ENCODE peak calls at places on chromosome 15, in eight cellular contexts. One of them, this sample, is unnamed.

GRCh38 chr15:39358441-39359041 is 222.3 kb upstream of the THBS1 start:
- DNase-seq in GM12878: no peak
- DNase-seq in ascending aorta: peak; percentile 73
- DNase-seq in dermis blood vessel endothelial cell: peak; percentile 64
- DNase-seq in hippocampal formation: no peak
- DNase-seq in epithelial cell of esophagus: peak; percentile 22
- DNase-seq in HTR-8/SVneo: no peak
- DNase-seq in naive thymus-derived CD4-positive, alpha-beta T cell: no peak
- DNase-seq in this sample: peak; percentile 31

GRCh38 chr15:29183071-29183831 is 86.4 kb downstream of the NSMCE3 start:
- DNase-seq in GM12878: no peak
- DNase-seq in ascending aorta: no peak
- DNase-seq in dermis blood vessel endothelial cell: peak; percentile 46
- DNase-seq in hippocampal formation: no peak
- DNase-seq in epithelial cell of esophagus: peak; percentile 9
- DNase-seq in HTR-8/SVneo: peak; percentile 7
- DNase-seq in naive thymus-derived CD4-positive, alpha-beta T cell: no peak
- DNase-seq in this sample: peak; percentile 18

GRCh38 chr15:61929452-61929851 is 130.8 kb downstream of the VPS13C start:
- DNase-seq in GM12878: no peak
- DNase-seq in ascending aorta: no peak
- DNase-seq in dermis blood vessel endothelial cell: no peak
- DNase-seq in hippocampal formation: no peak
- DNase-seq in epithelial cell of esophagus: no peak
- DNase-seq in HTR-8/SVneo: no peak
- DNase-seq in naive thymus-derived CD4-positive, alpha-beta T cell: no peak
- DNase-seq in this sample: no peak

GRCh38 chr15:58441376-58442070 is 9.7 kb downstream of the LIPC start:
- DNase-seq in GM12878: no peak
- DNase-seq in ascending aorta: no peak
- DNase-seq in dermis blood vessel endothelial cell: peak; percentile 62
- DNase-seq in hippocampal formation: no peak
- DNase-seq in epithelial cell of esophagus: peak; percentile 82
- DNase-seq in HTR-8/SVneo: peak; percentile 24
- DNase-seq in naive thymus-derived CD4-positive, alpha-beta T cell: no peak
- DNase-seq in this sample: peak; percentile 61

GRCh38 chr15:100869151-100869999 is 10.3 kb upstream of the ALDH1A3 start:
- DNase-seq in GM12878: no peak
- DNase-seq in ascending aorta: no peak
- DNase-seq in dermis blood vessel endothelial cell: peak; percentile 28
- DNase-seq in hippocampal formation: no peak
- DNase-seq in epithelial cell of esophagus: peak; percentile 49
- DNase-seq in HTR-8/SVneo: no peak
- DNase-seq in naive thymus-derived CD4-positive, alpha-beta T cell: no peak
- DNase-seq in this sample: no peak

GRCh38 chr15:63601026-63601726 is 4.0 kb downstream of the FBXL22 start:
- DNase-seq in GM12878: no peak
- DNase-seq in ascending aorta: peak; percentile 75
- DNase-seq in dermis blood vessel endothelial cell: peak; percentile 48
- DNase-seq in hippocampal formation: peak; percentile 13
- DNase-seq in epithelial cell of esophagus: peak; percentile 27
- DNase-seq in HTR-8/SVneo: no peak
- DNase-seq in naive thymus-derived CD4-positive, alpha-beta T cell: peak; percentile 61
- DNase-seq in this sample: no peak

GRCh38 chr15:38068600-38068999 is 134.2 kb downstream of the TMCO5A start:
- DNase-seq in GM12878: no peak
- DNase-seq in ascending aorta: no peak
- DNase-seq in dermis blood vessel endothelial cell: no peak
- DNase-seq in hippocampal formation: peak; percentile 13
- DNase-seq in epithelial cell of esophagus: no peak
- DNase-seq in HTR-8/SVneo: no peak
- DNase-seq in naive thymus-derived CD4-positive, alpha-beta T cell: no peak
- DNase-seq in this sample: peak; percentile 38

GRCh38 chr15:81339321-81339720 is 15.4 kb upstream of the STARD5 start:
- DNase-seq in GM12878: no peak
- DNase-seq in ascending aorta: no peak
- DNase-seq in dermis blood vessel endothelial cell: no peak
- DNase-seq in hippocampal formation: no peak
- DNase-seq in epithelial cell of esophagus: no peak
- DNase-seq in HTR-8/SVneo: no peak
- DNase-seq in naive thymus-derived CD4-positive, alpha-beta T cell: no peak
- DNase-seq in this sample: no peak

GRCh38 chr15:63856711-63857458 is 23.1 kb upstream of the HERC1 start:
- DNase-seq in GM12878: no peak
- DNase-seq in ascending aorta: no peak
- DNase-seq in dermis blood vessel endothelial cell: peak; percentile 91
- DNase-seq in hippocampal formation: no peak
- DNase-seq in epithelial cell of esophagus: peak; percentile 40
- DNase-seq in HTR-8/SVneo: no peak
- DNase-seq in naive thymus-derived CD4-positive, alpha-beta T cell: no peak
- DNase-seq in this sample: peak; percentile 30

GRCh38 chr15:40069178-40070165 is 30.5 kb upstream of the SRP14 start:
- DNase-seq in GM12878: no peak
- DNase-seq in ascending aorta: peak; percentile 97
- DNase-seq in dermis blood vessel endothelial cell: peak; percentile 87
- DNase-seq in hippocampal formation: peak; percentile 93
- DNase-seq in epithelial cell of esophagus: peak; percentile 44
- DNase-seq in HTR-8/SVneo: no peak
- DNase-seq in naive thymus-derived CD4-positive, alpha-beta T cell: no peak
- DNase-seq in this sample: peak; percentile 92

GRCh38 chr15:88725305-88726220 is 77.7 kb upstream of the ACAN start:
- DNase-seq in GM12878: no peak
- DNase-seq in ascending aorta: no peak
- DNase-seq in dermis blood vessel endothelial cell: no peak
- DNase-seq in hippocampal formation: no peak
- DNase-seq in epithelial cell of esophagus: no peak
- DNase-seq in HTR-8/SVneo: no peak
- DNase-seq in naive thymus-derived CD4-positive, alpha-beta T cell: no peak
- DNase-seq in this sample: no peak

GRCh38 chr15:58469432-58470353 is 37.9 kb downstream of the LIPC start:
- DNase-seq in GM12878: no peak
- DNase-seq in ascending aorta: no peak
- DNase-seq in dermis blood vessel endothelial cell: peak; percentile 85
- DNase-seq in hippocampal formation: no peak
- DNase-seq in epithelial cell of esophagus: peak; percentile 87
- DNase-seq in HTR-8/SVneo: peak; percentile 41
- DNase-seq in naive thymus-derived CD4-positive, alpha-beta T cell: no peak
- DNase-seq in this sample: peak; percentile 96

GRCh38 chr15:80550910-80551265 is 144.2 kb upstream of the ABHD17C start:
- DNase-seq in GM12878: no peak
- DNase-seq in ascending aorta: no peak
- DNase-seq in dermis blood vessel endothelial cell: no peak
- DNase-seq in hippocampal formation: no peak
- DNase-seq in epithelial cell of esophagus: peak; percentile 42
- DNase-seq in HTR-8/SVneo: no peak
- DNase-seq in naive thymus-derived CD4-positive, alpha-beta T cell: no peak
- DNase-seq in this sample: peak; percentile 9

GRCh38 chr15:60076582-60077263 is 72.6 kb downstream of the FOXB1 start:
- DNase-seq in GM12878: no peak
- DNase-seq in ascending aorta: no peak
- DNase-seq in dermis blood vessel endothelial cell: no peak
- DNase-seq in hippocampal formation: no peak
- DNase-seq in epithelial cell of esophagus: no peak
- DNase-seq in HTR-8/SVneo: no peak
- DNase-seq in naive thymus-derived CD4-positive, alpha-beta T cell: no peak
- DNase-seq in this sample: no peak

GRCh38 chr15:96551722-96552121 is 221.2 kb downstream of the NR2F2 start:
- DNase-seq in GM12878: no peak
- DNase-seq in ascending aorta: no peak
- DNase-seq in dermis blood vessel endothelial cell: no peak
- DNase-seq in hippocampal formation: no peak
- DNase-seq in epithelial cell of esophagus: no peak
- DNase-seq in HTR-8/SVneo: no peak
- DNase-seq in naive thymus-derived CD4-positive, alpha-beta T cell: no peak
- DNase-seq in this sample: no peak

GRCh38 chr15:101523560-101523940 is 34.0 kb upstream of the PCSK6 start:
- DNase-seq in GM12878: no peak
- DNase-seq in ascending aorta: peak; percentile 42
- DNase-seq in dermis blood vessel endothelial cell: no peak
- DNase-seq in hippocampal formation: peak; percentile 85
- DNase-seq in epithelial cell of esophagus: no peak
- DNase-seq in HTR-8/SVneo: no peak
- DNase-seq in naive thymus-derived CD4-positive, alpha-beta T cell: no peak
- DNase-seq in this sample: no peak

GRCh38 chr15:40968290-40969085 is 15.2 kb downstream of the CHAC1 start:
- DNase-seq in GM12878: no peak
- DNase-seq in ascending aorta: no peak
- DNase-seq in dermis blood vessel endothelial cell: no peak
- DNase-seq in hippocampal formation: no peak
- DNase-seq in epithelial cell of esophagus: no peak
- DNase-seq in HTR-8/SVneo: no peak
- DNase-seq in naive thymus-derived CD4-positive, alpha-beta T cell: no peak
- DNase-seq in this sample: no peak

GRCh38 chr15:45429974-45430792 is 51.8 kb upstream of the GATM start:
- DNase-seq in GM12878: no peak
- DNase-seq in ascending aorta: peak; percentile 77
- DNase-seq in dermis blood vessel endothelial cell: peak; percentile 74
- DNase-seq in hippocampal formation: peak; percentile 11
- DNase-seq in epithelial cell of esophagus: peak; percentile 61
- DNase-seq in HTR-8/SVneo: peak; percentile 61
- DNase-seq in naive thymus-derived CD4-positive, alpha-beta T cell: peak; percentile 91
- DNase-seq in this sample: no peak

GRCh38 chr15:25055356-25056068 is 100.7 kb downstream of the SNRPN start:
- DNase-seq in GM12878: no peak
- DNase-seq in ascending aorta: peak; percentile 47
- DNase-seq in dermis blood vessel endothelial cell: no peak
- DNase-seq in hippocampal formation: no peak
- DNase-seq in epithelial cell of esophagus: no peak
- DNase-seq in HTR-8/SVneo: no peak
- DNase-seq in naive thymus-derived CD4-positive, alpha-beta T cell: no peak
- DNase-seq in this sample: no peak

GRCh38 chr15:60871152-60871551 is 357.9 kb downstream of the RORA start:
- DNase-seq in GM12878: no peak
- DNase-seq in ascending aorta: no peak
- DNase-seq in dermis blood vessel endothelial cell: no peak
- DNase-seq in hippocampal formation: no peak
- DNase-seq in epithelial cell of esophagus: no peak
- DNase-seq in HTR-8/SVneo: no peak
- DNase-seq in naive thymus-derived CD4-positive, alpha-beta T cell: no peak
- DNase-seq in this sample: no peak

GRCh38 chr15:100170280-100170654 is 171.5 kb downstream of the ADAMTS17 start:
- DNase-seq in GM12878: peak; percentile 89
- DNase-seq in ascending aorta: no peak
- DNase-seq in dermis blood vessel endothelial cell: no peak
- DNase-seq in hippocampal formation: no peak
- DNase-seq in epithelial cell of esophagus: no peak
- DNase-seq in HTR-8/SVneo: no peak
- DNase-seq in naive thymus-derived CD4-positive, alpha-beta T cell: no peak
- DNase-seq in this sample: no peak

GRCh38 chr15:62972814-62973213 is 69.7 kb upstream of the TPM1 start:
- DNase-seq in GM12878: no peak
- DNase-seq in ascending aorta: no peak
- DNase-seq in dermis blood vessel endothelial cell: peak; percentile 17
- DNase-seq in hippocampal formation: no peak
- DNase-seq in epithelial cell of esophagus: peak; percentile 94
- DNase-seq in HTR-8/SVneo: no peak
- DNase-seq in naive thymus-derived CD4-positive, alpha-beta T cell: no peak
- DNase-seq in this sample: peak; percentile 93

GRCh38 chr15:63803106-63803886 is 30.5 kb downstream of the HERC1 start:
- DNase-seq in GM12878: no peak
- DNase-seq in ascending aorta: no peak
- DNase-seq in dermis blood vessel endothelial cell: no peak
- DNase-seq in hippocampal formation: no peak
- DNase-seq in epithelial cell of esophagus: peak; percentile 22
- DNase-seq in HTR-8/SVneo: no peak
- DNase-seq in naive thymus-derived CD4-positive, alpha-beta T cell: no peak
- DNase-seq in this sample: no peak

GRCh38 chr15:93244691-93245615 is 155.9 kb upstream of the RGMA start:
- DNase-seq in GM12878: no peak
- DNase-seq in ascending aorta: no peak
- DNase-seq in dermis blood vessel endothelial cell: no peak
- DNase-seq in hippocampal formation: no peak
- DNase-seq in epithelial cell of esophagus: no peak
- DNase-seq in HTR-8/SVneo: no peak
- DNase-seq in naive thymus-derived CD4-positive, alpha-beta T cell: no peak
- DNase-seq in this sample: no peak

GRCh38 chr15:52397118-52397517 is 101.5 kb upstream of the MYO5C start:
- DNase-seq in GM12878: no peak
- DNase-seq in ascending aorta: no peak
- DNase-seq in dermis blood vessel endothelial cell: no peak
- DNase-seq in hippocampal formation: no peak
- DNase-seq in epithelial cell of esophagus: no peak
- DNase-seq in HTR-8/SVneo: no peak
- DNase-seq in naive thymus-derived CD4-positive, alpha-beta T cell: no peak
- DNase-seq in this sample: no peak

This sample was measured in renal cortical epithelial cell.